ENCODE peak calls at places on chromosome 2, in nine cellular contexts. M is activated CD4-positive, alpha-beta T cell treated with anti-CD3 and anti-CD28 coated beads, Interleukin-2, amount 10 ng/mL, durations not matched to agents 7 days and 5 days; Z is activated B cell treated with CpG ODN at 0.5 μM for 24 hours; N is brain microvascular endothelial cell; E is CD8-positive, alpha-beta memory T cell; A is activated T-helper 1 cell treated with anti-CD3 and anti-CD28 coated beads, Interleukin-12 subunit alpha, Interleukin-12 subunit beta, Interleukin-2, Interleukin-4 antibody, amounts not matched to agents 30 ng/mL and 10 ng/mL and 1 ng/mL, durations not matched to agents 14 hours and 24 hours and 36 hours; O is Peyer's patch; G is hepatocyte; W is HFFc6. R is an unnamed sample.

GRCh38 chr2:167294031-167294774 is 405.9 kb downstream of the XIRP2 start:
- DNase-seq in M (no peak), Z (no peak), N (peak; percentile 8), E (no peak), A (no peak), O (peak; percentile 40), G (peak; percentile 35), W (no peak), R (peak; percentile 1)

GRCh38 chr2:1742680-1743395 is 1.5 kb downstream of the PXDN start:
- DNase-seq in M (peak; percentile 23), Z (no peak), N (peak; percentile 94), E (peak; percentile 29), A (peak; percentile 27), O (peak; percentile 60), G (peak; percentile 88), W (peak; percentile 92), R (no peak)

GRCh38 chr2:61065706-61066688 is at the start of gene SANBR:
- DNase-seq in M (peak; percentile 83), Z (peak; percentile 85), N (peak; percentile 54), E (peak; percentile 86), A (peak; percentile 85), O (peak; percentile 94), G (peak; percentile 94), W (peak; percentile 70), R (peak; percentile 83)

GRCh38 chr2:119487434-119488244 is 36.6 kb downstream of the SCTR start:
- DNase-seq in M (no peak), Z (no peak), N (no peak), E (no peak), A (no peak), O (peak; percentile 82), G (peak; percentile 89), W (no peak), R (no peak)

GRCh38 chr2:102753563-102754159 is 8.2 kb upstream of the TMEM182 start:
- DNase-seq in M (peak; percentile 47), Z (no peak), N (peak; percentile 53), E (peak; percentile 6), A (no peak), O (no peak), G (peak; percentile 71), W (peak; percentile 58), R (no peak)

GRCh38 chr2:191145769-191146471 is 4.9 kb downstream of the STAT4 start:
- DNase-seq in M (no peak), Z (no peak), N (no peak), E (no peak), A (no peak), O (no peak), G (no peak), W (no peak), R (no peak)

GRCh38 chr2:82837588-82838304 is 1621.3 kb downstream of the SUCLG1 start:
- DNase-seq in M (no peak), Z (no peak), N (peak; percentile 93), E (no peak), A (no peak), O (no peak), G (no peak), W (peak; percentile 83), R (no peak)

GRCh38 chr2:24365051-24365450 is 4.7 kb upstream of the ITSN2 start:
- DNase-seq in M (no peak), Z (no peak), N (no peak), E (no peak), A (no peak), O (peak; percentile 83), G (no peak), W (no peak), R (no peak)

GRCh38 chr2:157261199-157261782 is 3.8 kb downstream of the GALNT5 start:
- DNase-seq in M (peak; percentile 6), Z (no peak), N (peak; percentile 52), E (no peak), A (peak; percentile 12), O (peak; percentile 55), G (peak; percentile 84), W (peak; percentile 60), R (no peak)

GRCh38 chr2:63698825-63699548 is 110.2 kb downstream of the MDH1 start:
- DNase-seq in M (peak; percentile 34), Z (no peak), N (peak; percentile 70), E (no peak), A (no peak), O (peak; percentile 51), G (peak; percentile 79), W (peak; percentile 90), R (peak; percentile 63)

GRCh38 chr2:9106338-9107167 is 100.1 kb upstream of the ASAP2 start:
- DNase-seq in M (no peak), Z (no peak), N (no peak), E (no peak), A (no peak), O (no peak), G (no peak), W (no peak), R (no peak)

GRCh38 chr2:98126061-98126460 is 39.1 kb downstream of the VWA3B start:
- DNase-seq in M (no peak), Z (no peak), N (no peak), E (no peak), A (no peak), O (no peak), G (no peak), W (no peak), R (no peak)

GRCh38 chr2:183729380-183729779 is 605.1 kb downstream of the NUP35 start:
- DNase-seq in M (no peak), Z (no peak), N (no peak), E (no peak), A (no peak), O (no peak), G (no peak), W (no peak), R (no peak)

GRCh38 chr2:44886409-44886808 is 55.1 kb upstream of the SIX3 start:
- DNase-seq in M (no peak), Z (no peak), N (no peak), E (no peak), A (no peak), O (no peak), G (no peak), W (no peak), R (no peak)

GRCh38 chr2:65355190-65355831 is 77.1 kb downstream of the SPRED2 start:
- DNase-seq in M (no peak), Z (no peak), N (no peak), E (no peak), A (no peak), O (no peak), G (no peak), W (peak; percentile 41), R (no peak)

GRCh38 chr2:54945401-54946219 is 104.6 kb downstream of the RTN4 start:
- DNase-seq in M (no peak), Z (no peak), N (no peak), E (no peak), A (no peak), O (no peak), G (no peak), W (peak; percentile 64), R (no peak)

GRCh38 chr2:160269803-160270570 is 69.9 kb upstream of the ITGB6 start:
- DNase-seq in M (peak; percentile 54), Z (peak; percentile 64), N (peak; percentile 87), E (peak; percentile 66), A (peak; percentile 25), O (peak; percentile 81), G (peak; percentile 93), W (peak; percentile 89), R (peak; percentile 66)

GRCh38 chr2:30408961-30409387 is 38.1 kb upstream of the LCLAT1 start:
- DNase-seq in M (no peak), Z (no peak), N (peak; percentile 6), E (no peak), A (no peak), O (no peak), G (no peak), W (peak; percentile 78), R (no peak)

GRCh38 chr2:37111971-37112370 is 27.7 kb downstream of the GPATCH11 start:
- DNase-seq in M (no peak), Z (no peak), N (no peak), E (no peak), A (no peak), O (no peak), G (no peak), W (no peak), R (no peak)

GRCh38 chr2:100196786-100197494 is 54.5 kb upstream of the AFF3 start:
- DNase-seq in M (no peak), Z (no peak), N (no peak), E (no peak), A (no peak), O (no peak), G (no peak), W (peak; percentile 30), R (no peak)

GRCh38 chr2:68039317-68039716 is 23.5 kb downstream of the C1D start:
- DNase-seq in M (no peak), Z (no peak), N (no peak), E (no peak), A (no peak), O (no peak), G (no peak), W (no peak), R (no peak)

GRCh38 chr2:199364153-199364552 is 93.6 kb downstream of the SATB2 start:
- DNase-seq in M (no peak), Z (no peak), N (no peak), E (no peak), A (no peak), O (no peak), G (no peak), W (no peak), R (no peak)

GRCh38 chr2:240965296-240965904 is 33.0 kb upstream of the SNED1 start:
- DNase-seq in M (no peak), Z (no peak), N (no peak), E (no peak), A (no peak), O (peak; percentile 44), G (no peak), W (no peak), R (no peak)

R was measured in CD4-positive, CD25-positive, alpha-beta regulatory T cell.